ENCODE peak calls at places on chromosomes 1 and 21, in eight cellular contexts. B, T, F, M, K, N, U and Y are unnamed samples.

GRCh38 chr1:109786531-109787021 is 22.9 kb upstream of the EPS8L3 start:
- DNase-seq in K (no peak), U (no peak), M (no peak), B (peak), N (no peak), T (no peak), F (peak), Y (no peak)

GRCh38 chr1:231116741-231117140 is 45.1 kb upstream of the TRIM67 start:
- DNase-seq in U (no peak), F (no peak), N (no peak), B (no peak), K (no peak), T (no peak), M (no peak), Y (no peak)

GRCh38 chr1:230163205-230163604 is 96.2 kb downstream of the GALNT2 start:
- DNase-seq in T (no peak), K (peak), F (no peak), M (no peak), N (no peak), B (peak), U (no peak), Y (no peak)

GRCh38 chr21:25911730-25912401 is 177.1 kb downstream of the GABPA start:
- DNase-seq in U (no peak), B (no peak), F (peak), N (no peak), M (no peak), T (no peak), K (no peak), Y (no peak)

GRCh38 chr1:230277201-230277771 is 148.8 kb downstream of the PGBD5 start:
- DNase-seq in F (no peak), B (peak), K (no peak), M (no peak), T (no peak), N (no peak), U (no peak), Y (no peak)

GRCh38 chr1:154784924-154785531 is 85.1 kb downstream of the KCNN3 start:
- DNase-seq in N (peak), B (peak), F (peak), K (no peak), U (no peak), M (peak), T (no peak), Y (no peak)

GRCh38 chr1:41215623-41216022 is 26.5 kb downstream of the SCMH1 start:
- DNase-seq in N (no peak), T (no peak), F (no peak), B (no peak), U (no peak), M (no peak), K (no peak), Y (no peak)

GRCh38 chr1:25834894-25835293 is 15.1 kb downstream of the MTFR1L start:
- DNase-seq in T (no peak), K (no peak), F (no peak), M (no peak), U (no peak), B (no peak), N (no peak), Y (no peak)

GRCh38 chr1:244970236-244970652 is 105.9 kb upstream of the HNRNPU start:
- DNase-seq in F (no peak), K (peak), B (no peak), N (no peak), T (peak), U (peak), M (peak), Y (peak)

GRCh38 chr1:29975036-29975694 is 738.8 kb downstream of the PTPRU start:
- DNase-seq in N (no peak), K (peak), B (no peak), T (no peak), M (no peak), U (no peak), F (no peak), Y (no peak)

GRCh38 chr1:156626079-156626438 is 6.8 kb downstream of the HAPLN2 start:
- DNase-seq in U (no peak), F (no peak), K (no peak), M (no peak), T (no peak), B (no peak), N (no peak), Y (no peak)

GRCh38 chr1:157803851-157804250 is 16.1 kb downstream of the FCRL1 start:
- DNase-seq in M (no peak), K (no peak), F (no peak), B (no peak), U (peak), N (no peak), T (no peak), Y (peak)

GRCh38 chr1:181918893-181919728 is 142.4 kb downstream of the ZNF648 start:
- DNase-seq in F (no peak), K (no peak), M (no peak), U (no peak), N (no peak), T (peak), B (no peak), Y (no peak)

GRCh38 chr21:26115346-26115745 is 55.2 kb downstream of the APP start:
- DNase-seq in B (no peak), N (no peak), T (no peak), M (no peak), U (no peak), F (no peak), K (no peak), Y (peak)

GRCh38 chr1:33445108-33445507 is 14.2 kb upstream of the PHC2 start:
- DNase-seq in M (no peak), U (no peak), T (no peak), B (no peak), N (no peak), K (no peak), F (no peak), Y (no peak)

GRCh38 chr1:119115301-119115700 is 25.2 kb downstream of the WARS2 start:
- DNase-seq in K (no peak), B (no peak), N (no peak), M (no peak), T (no peak), U (no peak), F (no peak), Y (no peak)

GRCh38 chr1:205494119-205494518 is 10.3 kb upstream of the CDK18 start:
- DNase-seq in T (no peak), N (no peak), U (no peak), B (no peak), M (no peak), F (no peak), K (no peak), Y (no peak)

GRCh38 chr1:24849653-24850295 is 80.3 kb downstream of the RUNX3 start:
- DNase-seq in T (no peak), M (no peak), F (no peak), U (no peak), N (no peak), K (peak), B (no peak), Y (peak)

GRCh38 chr1:216686860-216687545 is 36.2 kb downstream of the ESRRG start:
- DNase-seq in B (no peak), M (no peak), K (no peak), F (no peak), U (no peak), T (peak), N (no peak), Y (peak)

GRCh38 chr1:203273869-203274602 is 31.3 kb upstream of the BTG2 start:
- DNase-seq in B (peak), K (no peak), N (no peak), F (peak), T (no peak), M (no peak), U (no peak), Y (no peak)

GRCh38 chr1:170721621-170722020 is 57.7 kb downstream of the PRRX1 start:
- DNase-seq in K (no peak), N (no peak), M (no peak), U (no peak), B (no peak), T (no peak), F (no peak), Y (no peak)

GRCh38 chr1:110482662-110483307 is 31.8 kb downstream of the PROK1 start:
- DNase-seq in T (no peak), N (no peak), B (no peak), M (no peak), F (no peak), K (no peak), U (no peak), Y (no peak)

GRCh38 chr1:21553116-21553926 is 44.1 kb downstream of the ALPL start:
- DNase-seq in F (no peak), N (no peak), U (no peak), T (no peak), B (no peak), M (no peak), K (peak), Y (peak)

GRCh38 chr1:31122101-31122735 is 56.7 kb upstream of the PUM1 start:
- DNase-seq in N (no peak), B (no peak), T (no peak), K (no peak), U (no peak), F (no peak), M (no peak), Y (no peak)

GRCh38 chr21:24759348-24760118 is 847.7 kb downstream of the MRPL39 start:
- DNase-seq in T (no peak), U (no peak), K (no peak), F (no peak), M (no peak), N (no peak), B (no peak), Y (no peak)

GRCh38 chr1:69657976-69658375 is 90.3 kb downstream of the LRRC7 start:
- DNase-seq in N (no peak), K (no peak), T (no peak), F (no peak), B (no peak), U (no peak), M (no peak), Y (no peak)

GRCh38 chr1:53062731-53063591 is 948 bp downstream of the PODN start:
- DNase-seq in B (peak), M (no peak), N (no peak), U (no peak), F (no peak), K (no peak), T (no peak), Y (no peak)

GRCh38 chr1:150567341-150567716 is 12.1 kb downstream of the MCL1 start:
- DNase-seq in M (peak), B (no peak), U (peak), F (no peak), K (no peak), N (no peak), T (no peak), Y (no peak)

GRCh38 chr1:192872010-192872409 is 63.2 kb downstream of the RGS2 start:
- DNase-seq in B (no peak), T (no peak), U (no peak), M (no peak), N (no peak), K (no peak), F (no peak), Y (no peak)

GRCh38 chr1:231332761-231333160 is 4.9 kb downstream of the EXOC8 start:
- DNase-seq in T (no peak), F (no peak), B (no peak), N (no peak), M (no peak), K (no peak), U (no peak), Y (no peak)

GRCh38 chr21:31173881-31174555 is 135.7 kb upstream of the KRTAP19-8 start:
- DNase-seq in K (peak), T (peak), U (no peak), M (peak), F (peak), B (peak), N (no peak), Y (no peak)